ENCODE peak calls at places on chromosomes 13 and 19, in five cellular contexts. One of them, this sample, is unnamed.

GRCh38 chr13:28425796-28426195 is 69.1 kb downstream of the FLT1 start:
- DNase-seq in prostate gland: no peak
- DNase-seq in heart left ventricle: no peak
- DNase-seq in tibial nerve: no peak
- DNase-seq in H1: no peak
- DNase-seq in this sample: no peak

GRCh38 chr19:6062961-6063575 is 47.2 kb downstream of the RFX2 start:
- DNase-seq in prostate gland: no peak
- DNase-seq in heart left ventricle: no peak
- DNase-seq in tibial nerve: no peak
- DNase-seq in H1: no peak
- DNase-seq in this sample: no peak

GRCh38 chr19:15534957-15535864 is 26.9 kb downstream of the CYP4F22 start:
- DNase-seq in prostate gland: no peak
- DNase-seq in heart left ventricle: no peak
- DNase-seq in tibial nerve: no peak
- DNase-seq in H1: no peak
- DNase-seq in this sample: no peak

GRCh38 chr13:63651394-63651793 is 2235.7 kb upstream of the PCDH20 start:
- DNase-seq in prostate gland: no peak
- DNase-seq in heart left ventricle: no peak
- DNase-seq in tibial nerve: no peak
- DNase-seq in H1: no peak
- DNase-seq in this sample: no peak

GRCh38 chr19:35061583-35062373 is 20.3 kb downstream of the HPN start:
- DNase-seq in prostate gland: no peak
- DNase-seq in heart left ventricle: peak; percentile 28
- DNase-seq in tibial nerve: no peak
- DNase-seq in H1: no peak
- DNase-seq in this sample: no peak

GRCh38 chr13:109914111-109914510 is 127.7 kb upstream of the IRS2 start:
- DNase-seq in prostate gland: no peak
- DNase-seq in heart left ventricle: no peak
- DNase-seq in tibial nerve: no peak
- DNase-seq in H1: no peak
- DNase-seq in this sample: no peak

GRCh38 chr19:49879243-49879960 is 1.9 kb downstream of the TBC1D17 start:
- DNase-seq in prostate gland: no peak
- DNase-seq in heart left ventricle: no peak
- DNase-seq in tibial nerve: no peak
- DNase-seq in H1: no peak
- DNase-seq in this sample: no peak

GRCh38 chr19:1237754-1238372 is at the start of gene CBARP:
- DNase-seq in prostate gland: peak; percentile 15
- DNase-seq in heart left ventricle: no peak
- DNase-seq in tibial nerve: no peak
- DNase-seq in H1: peak; percentile 61
- DNase-seq in this sample: no peak

GRCh38 chr19:11382898-11383705 is 1.0 kb downstream of the EPOR start:
- DNase-seq in prostate gland: no peak
- DNase-seq in heart left ventricle: peak; percentile 83
- DNase-seq in tibial nerve: peak; percentile 14
- DNase-seq in H1: peak; percentile 94
- DNase-seq in this sample: peak; percentile 65

GRCh38 chr13:20294497-20294896 is 62.4 kb upstream of the GJB6 start:
- DNase-seq in prostate gland: no peak
- DNase-seq in heart left ventricle: no peak
- DNase-seq in tibial nerve: no peak
- DNase-seq in H1: no peak
- DNase-seq in this sample: no peak

GRCh38 chr19:8423821-8424223 is 10.7 kb downstream of the MARCHF2 start:
- DNase-seq in prostate gland: peak; percentile 57
- DNase-seq in heart left ventricle: peak; percentile 94
- DNase-seq in tibial nerve: peak; percentile 99
- DNase-seq in H1: no peak
- DNase-seq in this sample: peak; percentile 64

GRCh38 chr19:48196321-48196761 is 25.9 kb downstream of the ZSWIM9 start:
- DNase-seq in prostate gland: no peak
- DNase-seq in heart left ventricle: no peak
- DNase-seq in tibial nerve: no peak
- DNase-seq in H1: no peak
- DNase-seq in this sample: no peak

GRCh38 chr13:40368123-40368891 is 298.1 kb downstream of the FOXO1 start:
- DNase-seq in prostate gland: no peak
- DNase-seq in heart left ventricle: no peak
- DNase-seq in tibial nerve: no peak
- DNase-seq in H1: no peak
- DNase-seq in this sample: no peak

GRCh38 chr19:7177926-7178325 is 108.4 kb downstream of the ZNF557 start:
- DNase-seq in prostate gland: no peak
- DNase-seq in heart left ventricle: no peak
- DNase-seq in tibial nerve: no peak
- DNase-seq in H1: no peak
- DNase-seq in this sample: no peak

GRCh38 chr13:104466016-104466415 is 1399.8 kb upstream of the SLC10A2 start:
- DNase-seq in prostate gland: no peak
- DNase-seq in heart left ventricle: no peak
- DNase-seq in tibial nerve: no peak
- DNase-seq in H1: no peak
- DNase-seq in this sample: no peak

GRCh38 chr13:97279913-97280312 is 57.8 kb downstream of the MBNL2 start:
- DNase-seq in prostate gland: no peak
- DNase-seq in heart left ventricle: no peak
- DNase-seq in tibial nerve: no peak
- DNase-seq in H1: no peak
- DNase-seq in this sample: no peak

GRCh38 chr13:105442941-105443340 is 1092.5 kb downstream of the EFNB2 start:
- DNase-seq in prostate gland: no peak
- DNase-seq in heart left ventricle: no peak
- DNase-seq in tibial nerve: peak; percentile 12
- DNase-seq in H1: no peak
- DNase-seq in this sample: no peak

GRCh38 chr19:2047449-2048103 is 3.5 kb downstream of the MKNK2 start:
- DNase-seq in prostate gland: no peak
- DNase-seq in heart left ventricle: peak; percentile 84
- DNase-seq in tibial nerve: no peak
- DNase-seq in H1: no peak
- DNase-seq in this sample: peak; percentile 85

GRCh38 chr19:56167064-56167578 is 8.7 kb upstream of the GALP start:
- DNase-seq in prostate gland: no peak
- DNase-seq in heart left ventricle: no peak
- DNase-seq in tibial nerve: no peak
- DNase-seq in H1: no peak
- DNase-seq in this sample: no peak

GRCh38 chr19:40294560-40294959 is 9.4 kb upstream of the AKT2 start:
- DNase-seq in prostate gland: no peak
- DNase-seq in heart left ventricle: no peak
- DNase-seq in tibial nerve: no peak
- DNase-seq in H1: no peak
- DNase-seq in this sample: no peak

GRCh38 chr13:60019119-60019993 is 144.4 kb downstream of the DIAPH3 start:
- DNase-seq in prostate gland: no peak
- DNase-seq in heart left ventricle: no peak
- DNase-seq in tibial nerve: no peak
- DNase-seq in H1: no peak
- DNase-seq in this sample: no peak

GRCh38 chr19:5985098-5985783 is 7.3 kb upstream of the RANBP3 start:
- DNase-seq in prostate gland: no peak
- DNase-seq in heart left ventricle: no peak
- DNase-seq in tibial nerve: no peak
- DNase-seq in H1: no peak
- DNase-seq in this sample: no peak

GRCh38 chr13:65597839-65598818 is 1632.0 kb downstream of the PCDH9 start:
- DNase-seq in prostate gland: no peak
- DNase-seq in heart left ventricle: no peak
- DNase-seq in tibial nerve: no peak
- DNase-seq in H1: no peak
- DNase-seq in this sample: no peak

GRCh38 chr19:31892060-31892459 is 453.4 kb upstream of the ZNF507 start:
- DNase-seq in prostate gland: no peak
- DNase-seq in heart left ventricle: no peak
- DNase-seq in tibial nerve: no peak
- DNase-seq in H1: no peak
- DNase-seq in this sample: no peak

GRCh38 chr13:27007166-27007565 is 164.4 kb downstream of the USP12 start:
- DNase-seq in prostate gland: no peak
- DNase-seq in heart left ventricle: no peak
- DNase-seq in tibial nerve: no peak
- DNase-seq in H1: no peak
- DNase-seq in this sample: no peak

GRCh38 chr19:45630463-45630862 is 8.7 kb downstream of the EML2 start:
- DNase-seq in prostate gland: no peak
- DNase-seq in heart left ventricle: no peak
- DNase-seq in tibial nerve: no peak
- DNase-seq in H1: no peak
- DNase-seq in this sample: no peak

GRCh38 chr13:27055501-27055900 is 116.1 kb downstream of the USP12 start:
- DNase-seq in prostate gland: no peak
- DNase-seq in heart left ventricle: no peak
- DNase-seq in tibial nerve: no peak
- DNase-seq in H1: no peak
- DNase-seq in this sample: no peak

GRCh38 chr13:68984688-68985319 is 1122.8 kb upstream of the ATXN8OS start:
- DNase-seq in prostate gland: no peak
- DNase-seq in heart left ventricle: no peak
- DNase-seq in tibial nerve: no peak
- DNase-seq in H1: no peak
- DNase-seq in this sample: no peak

GRCh38 chr13:113728571-113729054 is 30.4 kb upstream of the TMEM255B start:
- DNase-seq in prostate gland: no peak
- DNase-seq in heart left ventricle: peak; percentile 52
- DNase-seq in tibial nerve: no peak
- DNase-seq in H1: no peak
- DNase-seq in this sample: no peak

GRCh38 chr19:46927893-46928292 is 67.1 kb downstream of the ARHGAP35 start:
- DNase-seq in prostate gland: no peak
- DNase-seq in heart left ventricle: no peak
- DNase-seq in tibial nerve: no peak
- DNase-seq in H1: no peak
- DNase-seq in this sample: no peak

GRCh38 chr19:46928951-46929350 is 68.2 kb downstream of the ARHGAP35 start:
- DNase-seq in prostate gland: no peak
- DNase-seq in heart left ventricle: no peak
- DNase-seq in tibial nerve: no peak
- DNase-seq in H1: no peak
- DNase-seq in this sample: no peak

GRCh38 chr19:46926201-46927071 is 65.6 kb downstream of the ARHGAP35 start:
- DNase-seq in prostate gland: no peak
- DNase-seq in heart left ventricle: no peak
- DNase-seq in tibial nerve: no peak
- DNase-seq in H1: no peak
- DNase-seq in this sample: no peak

GRCh38 chr19:46925548-46925950 is 64.8 kb downstream of the ARHGAP35 start:
- DNase-seq in prostate gland: no peak
- DNase-seq in heart left ventricle: no peak
- DNase-seq in tibial nerve: no peak
- DNase-seq in H1: no peak
- DNase-seq in this sample: peak; percentile 32

GRCh38 chr19:46927106-46927505 is 66.3 kb downstream of the ARHGAP35 start:
- DNase-seq in prostate gland: no peak
- DNase-seq in heart left ventricle: no peak
- DNase-seq in tibial nerve: no peak
- DNase-seq in H1: no peak
- DNase-seq in this sample: no peak
- H3K4me1 ChIP-seq in prostate gland: peaks cover 34% of the 10 kb centered on the region
- H3K4me1 ChIP-seq in heart left ventricle: peaks cover 74% of the 10 kb centered on the region
- H3K4me1 ChIP-seq in tibial nerve: peaks cover 57% of the 10 kb centered on the region
- H3K4me1 ChIP-seq in H1: peaks cover 7% of the 10 kb centered on the region
- H3K4me1 ChIP-seq in this sample: peaks cover 21% of the 10 kb centered on the region

DNA sequence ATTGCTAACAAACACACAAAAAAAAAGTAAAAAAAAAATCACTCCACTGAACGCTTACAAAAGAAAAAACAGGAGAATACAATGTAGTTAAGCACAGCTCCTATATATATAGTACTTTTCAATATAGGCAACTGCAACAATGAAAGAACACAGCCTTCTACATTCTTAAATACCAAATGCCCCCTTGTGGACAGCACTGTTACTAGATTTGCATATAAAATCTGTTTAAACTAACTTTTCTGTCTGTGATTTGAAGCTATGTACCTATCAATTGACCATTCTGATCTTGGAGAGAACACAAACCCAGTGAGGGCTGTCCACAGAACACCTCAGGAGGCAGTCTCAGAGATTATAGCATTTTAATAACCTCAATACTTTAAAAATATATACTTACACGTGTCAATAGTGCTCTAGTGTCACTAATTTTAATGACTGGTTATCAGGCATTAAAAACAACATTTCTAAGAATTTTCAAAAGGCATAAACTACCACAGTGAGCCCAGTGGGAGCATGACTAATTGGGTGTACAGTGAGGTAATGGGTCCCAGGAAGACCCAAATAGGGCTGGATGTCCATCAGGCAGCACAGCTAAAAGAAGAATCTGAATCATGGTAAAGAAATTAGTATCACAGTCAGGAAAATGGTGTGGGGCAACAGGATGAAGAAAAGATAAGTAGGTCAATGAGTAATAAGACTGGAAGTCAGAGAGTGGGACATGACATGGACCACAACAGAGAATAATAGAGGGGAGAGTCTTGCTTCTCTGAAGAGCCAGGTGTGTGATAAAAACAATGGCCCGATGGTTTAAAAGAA is 22.2 kb downstream of the CCDC169 start:
- DNase-seq in prostate gland: peak; percentile 55
- DNase-seq in heart left ventricle: no peak
- DNase-seq in tibial nerve: peak; percentile 83
- DNase-seq in H1: no peak
- DNase-seq in this sample: peak; percentile 39
- TF ChIP-seq POLR2A in prostate gland: no peak
- TF ChIP-seq POLR2A in heart left ventricle: no peak
- TF ChIP-seq POLR2A in tibial nerve: no peak
- TF ChIP-seq POLR2A in H1: no peak
- TF ChIP-seq POLR2A in this sample: no peak

GRCh38 chr13:42232671-42233070 is 39.3 kb upstream of the AKAP11 start:
- DNase-seq in prostate gland: no peak
- DNase-seq in heart left ventricle: no peak
- DNase-seq in tibial nerve: no peak
- DNase-seq in H1: no peak
- DNase-seq in this sample: no peak
- H3K4me1 ChIP-seq in prostate gland: no peaks in the 10 kb centered on the region
- H3K4me1 ChIP-seq in heart left ventricle: no peaks in the 10 kb centered on the region
- H3K4me1 ChIP-seq in tibial nerve: no peaks in the 10 kb centered on the region
- H3K4me1 ChIP-seq in H1: no peaks in the 10 kb centered on the region
- H3K4me1 ChIP-seq in this sample: no peaks in the 10 kb centered on the region

DNA sequence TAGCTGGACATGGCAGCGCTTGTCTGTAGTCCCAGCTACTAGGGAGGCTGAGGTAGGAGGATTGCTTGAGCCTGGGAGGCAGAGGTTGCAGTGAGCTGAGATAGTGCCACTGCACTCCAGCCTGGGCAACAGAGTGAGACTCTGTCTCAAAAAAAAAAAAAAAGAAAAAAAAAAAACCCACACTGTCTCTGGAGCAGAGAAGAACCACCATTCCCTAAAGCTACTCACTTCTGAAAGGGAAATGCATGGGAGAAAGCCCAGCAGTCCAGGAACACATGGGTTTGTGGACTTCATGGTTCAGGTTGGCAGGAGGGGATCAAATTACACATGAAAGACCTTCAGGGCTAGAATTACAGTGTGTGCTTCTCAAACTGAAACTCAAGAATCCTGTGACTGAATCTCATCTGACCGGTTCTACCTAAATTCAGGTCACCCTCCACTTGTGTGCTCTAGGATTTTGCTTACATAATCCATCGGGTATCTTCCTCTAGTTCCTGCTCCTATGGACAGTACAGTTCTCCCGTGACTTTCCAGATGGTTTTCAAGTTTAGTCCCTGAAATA is 30.2 kb upstream of the CPB2 start:
- DNase-seq in prostate gland: peak; percentile 87
- DNase-seq in heart left ventricle: no peak
- DNase-seq in tibial nerve: no peak
- DNase-seq in H1: no peak
- DNase-seq in this sample: peak; percentile 66
- TF ChIP-seq POLR2A in prostate gland: no peak
- TF ChIP-seq POLR2A in heart left ventricle: no peak
- TF ChIP-seq POLR2A in tibial nerve: no peak
- TF ChIP-seq POLR2A in H1: no peak
- TF ChIP-seq POLR2A in this sample: no peak